ENCODE peak calls at places on chromosomes 13 and 19, in five cellular contexts. K is mesendoderm, H is IMR-90, D is HepG2, U is H1. S is an unnamed sample.

GRCh38 chr13:40255551-40255950 is 410.9 kb downstream of the FOXO1 start:
- DNase-seq in K (no peak), H (no peak), D (no peak), U (no peak), S (no peak)

GRCh38 chr19:5536337-5536894 is 31.3 kb downstream of the TINCR start:
- DNase-seq in K (peak), H (peak), D (no peak), U (peak), S (peak)

GRCh38 chr19:4556574-4557185 is 2.8 kb downstream of the SEMA6B start:
- DNase-seq in K (peak), H (no peak), D (no peak), U (no peak), S (peak)

GRCh38 chr13:93249259-93249917 is 22.8 kb downstream of the GPC6 start:
- DNase-seq in K (peak), H (peak), D (peak), U (no peak), S (peak)

GRCh38 chr19:6577410-6578125 is 13.4 kb downstream of the CD70 start:
- DNase-seq in K (no peak), H (no peak), D (no peak), U (no peak), S (no peak)

GRCh38 chr19:36103842-36104552 is 6.9 kb upstream of the OVOL3 start:
- DNase-seq in K (no peak), H (peak), D (no peak), U (no peak), S (peak)

GRCh38 chr19:29831041-29831548 is 19.3 kb downstream of the CCNE1 start:
- DNase-seq in K (no peak), H (no peak), D (no peak), U (no peak), S (peak)

GRCh38 chr13:19158006-19158405 is 23.6 kb downstream of the TUBA3C start:
- DNase-seq in K (no peak), H (no peak), D (no peak), U (no peak), S (no peak)

GRCh38 chr19:58007285-58007684 is 4.7 kb upstream of the ZNF606 start:
- DNase-seq in K (peak), H (no peak), D (peak), U (no peak), S (no peak)

GRCh38 chr13:101493541-101493940 is 41.1 kb downstream of the ITGBL1 start:
- DNase-seq in K (no peak), H (no peak), D (no peak), U (no peak), S (no peak)

GRCh38 chr19:616732-617526 is 16.4 kb downstream of the POLRMT start:
- DNase-seq in K (no peak), H (no peak), D (no peak), U (no peak), S (no peak)

GRCh38 chr13:66528903-66529576 is 701.1 kb downstream of the PCDH9 start:
- DNase-seq in K (no peak), H (no peak), D (no peak), U (no peak), S (no peak)

GRCh38 chr19:15303105-15303780 is 29.1 kb downstream of the BRD4 start:
- DNase-seq in K (no peak), H (peak), D (no peak), U (no peak), S (peak)

GRCh38 chr19:8355631-8356402 is 8.1 kb upstream of the ANGPTL4 start:
- DNase-seq in K (no peak), H (peak), D (peak), U (no peak), S (peak)

GRCh38 chr13:97328222-97328790 is 105.7 kb upstream of the RAP2A start:
- DNase-seq in K (peak), H (peak), D (no peak), U (peak), S (no peak)

GRCh38 chr13:94824601-94825000 is 112.3 kb upstream of the SOX21 start:
- DNase-seq in K (no peak), H (no peak), D (no peak), U (no peak), S (no peak)

GRCh38 chr19:17243854-17244617 is 1.7 kb downstream of the NR2F6 start:
- DNase-seq in K (peak), H (peak), D (peak), U (no peak), S (peak)

GRCh38 chr19:51810228-51810627 is 15.3 kb downstream of the FPR3 start:
- DNase-seq in K (no peak), H (no peak), D (peak), U (no peak), S (peak)

GRCh38 chr13:101474419-101474957 is 22.0 kb downstream of the ITGBL1 start:
- DNase-seq in K (peak), H (peak), D (no peak), U (no peak), S (peak)

GRCh38 chr19:45340232-45340898 is at the start of gene KLC3:
- DNase-seq in K (peak), H (no peak), D (no peak), U (no peak), S (peak)

GRCh38 chr13:45512148-45512498 is 47.4 kb downstream of the COG3 start:
- DNase-seq in K (no peak), H (peak), D (no peak), U (no peak), S (peak)
- H3K9ac ChIP-seq in K (no peak), H (no peak), D (no peak), U (no peak), S (peak)

GRCh38 chr13:23844132-23844531 is 45.1 kb downstream of the MIPEP start:
- DNase-seq in K (no peak), H (no peak), D (no peak), U (no peak), S (no peak)

GRCh38 chr13:23848019-23848418 is 41.2 kb downstream of the MIPEP start:
- DNase-seq in K (no peak), H (no peak), D (no peak), U (no peak), S (no peak)

GRCh38 chr13:23842406-23842805 is 46.8 kb downstream of the MIPEP start:
- DNase-seq in K (no peak), H (no peak), D (no peak), U (no peak), S (no peak)

GRCh38 chr13:23847545-23847944 is 41.7 kb downstream of the MIPEP start:
- DNase-seq in K (peak), H (no peak), D (no peak), U (no peak), S (no peak)

GRCh38 chr13:23845309-23845708 is 43.9 kb downstream of the MIPEP start:
- DNase-seq in K (no peak), H (no peak), D (no peak), U (no peak), S (no peak)
- H3K9ac ChIP-seq in K (no peak), H (no peak), D (no peak), U (no peak), S (no peak)

GRCh38 chr13:114101831-114102520 is 30.4 kb downstream of the RASA3 start:
- DNase-seq in K (no peak), H (no peak), D (no peak), U (no peak), S (no peak)
- H3K9ac ChIP-seq in K (no peak), H (no peak), D (no peak), U (no peak), S (no peak)

DNA sequence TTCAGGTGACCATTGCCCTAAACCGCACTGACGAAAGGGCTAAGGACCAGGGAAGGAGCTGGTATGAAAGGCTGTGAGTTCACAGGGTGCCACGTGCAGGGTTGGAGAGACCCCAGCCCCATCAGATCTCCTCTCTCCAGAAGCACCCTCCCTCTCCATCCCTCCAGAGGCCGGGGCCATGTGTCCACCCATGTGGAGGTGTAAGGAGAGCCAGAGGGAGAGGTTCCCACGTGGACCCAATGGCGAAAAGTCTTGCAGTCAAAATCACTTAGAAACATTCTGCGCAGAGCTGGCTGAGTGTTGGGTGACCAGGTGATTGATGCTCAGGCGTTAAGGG is 168.3 kb downstream of the COL4A1 start:
- DNase-seq in K (no peak), H (no peak), D (no peak), U (no peak), S (no peak)
- H3K9ac ChIP-seq in K (peak), H (peak), D (no peak), U (no peak), S (peak)

GRCh38 chr19:40719414-40719894 is 2.5 kb downstream of the ITPKC start:
- DNase-seq in K (no peak), H (no peak), D (no peak), U (no peak), S (no peak)
- H3K9ac ChIP-seq in K (peak), H (peak), D (peak), U (no peak), S (peak)

GRCh38 chr19:27890206-27890605 is 1322.7 kb downstream of the UQCRFS1 start:
- DNase-seq in K (no peak), H (no peak), D (no peak), U (no peak), S (no peak)

GRCh38 chr19:27889156-27889555 is 1323.8 kb downstream of the UQCRFS1 start:
- DNase-seq in K (no peak), H (no peak), D (no peak), U (no peak), S (no peak)

GRCh38 chr19:27890696-27891095 is 1322.3 kb downstream of the UQCRFS1 start:
- DNase-seq in K (no peak), H (no peak), D (no peak), U (no peak), S (no peak)

GRCh38 chr19:27892500-27892899 is 1320.5 kb downstream of the UQCRFS1 start:
- DNase-seq in K (no peak), H (no peak), D (no peak), U (no peak), S (no peak)

GRCh38 chr19:27891411-27891810 is 1321.5 kb downstream of the UQCRFS1 start:
- DNase-seq in K (no peak), H (no peak), D (no peak), U (no peak), S (no peak)
- H3K9ac ChIP-seq in K (no peak), H (no peak), D (no peak), U (no peak), S (no peak)

S was measured in PC-3.